ENCODE peak calls at places on chromosomes 13 and 19, in six cellular contexts. One of them, this sample, is unnamed.

GRCh38 chr19:55432355-55432959 is 10.6 kb downstream of the SHISA7 start:
- DNase-seq in right lobe of liver: no peak
- DNase-seq in lower leg skin: no peak
- DNase-seq in CD8-positive, alpha-beta T cell: no peak
- DNase-seq in breast epithelium: no peak
- DNase-seq in memory B cell: no peak
- DNase-seq in this sample: no peak

GRCh38 chr13:45851171-45851889 is at the start of gene SIAH3:
- DNase-seq in right lobe of liver: no peak
- DNase-seq in lower leg skin: no peak
- DNase-seq in CD8-positive, alpha-beta T cell: no peak
- DNase-seq in breast epithelium: no peak
- DNase-seq in memory B cell: no peak
- DNase-seq in this sample: no peak

GRCh38 chr13:98927954-98928927 is 49.6 kb downstream of the DOCK9 start:
- DNase-seq in right lobe of liver: no peak
- DNase-seq in lower leg skin: peak; percentile 69
- DNase-seq in CD8-positive, alpha-beta T cell: no peak
- DNase-seq in breast epithelium: no peak
- DNase-seq in memory B cell: no peak
- DNase-seq in this sample: peak; percentile 84

GRCh38 chr19:10662384-10663251 is 8.5 kb downstream of the ILF3 start:
- DNase-seq in right lobe of liver: no peak
- DNase-seq in lower leg skin: no peak
- DNase-seq in CD8-positive, alpha-beta T cell: no peak
- DNase-seq in breast epithelium: no peak
- DNase-seq in memory B cell: no peak
- DNase-seq in this sample: no peak

GRCh38 chr13:114109646-114110045 is 22.8 kb downstream of the RASA3 start:
- DNase-seq in right lobe of liver: peak; percentile 28
- DNase-seq in lower leg skin: peak; percentile 19
- DNase-seq in CD8-positive, alpha-beta T cell: no peak
- DNase-seq in breast epithelium: peak; percentile 50
- DNase-seq in memory B cell: no peak
- DNase-seq in this sample: no peak

GRCh38 chr19:38685666-38686529 is 38.4 kb downstream of the ACTN4 start:
- DNase-seq in right lobe of liver: no peak
- DNase-seq in lower leg skin: no peak
- DNase-seq in CD8-positive, alpha-beta T cell: no peak
- DNase-seq in breast epithelium: no peak
- DNase-seq in memory B cell: no peak
- DNase-seq in this sample: no peak

GRCh38 chr19:34274827-34275625 is 20.7 kb downstream of the GARRE1 start:
- DNase-seq in right lobe of liver: no peak
- DNase-seq in lower leg skin: no peak
- DNase-seq in CD8-positive, alpha-beta T cell: no peak
- DNase-seq in breast epithelium: no peak
- DNase-seq in memory B cell: no peak
- DNase-seq in this sample: no peak

GRCh38 chr19:51421229-51422052 is 4.0 kb upstream of the SIGLEC10 start:
- DNase-seq in right lobe of liver: no peak
- DNase-seq in lower leg skin: no peak
- DNase-seq in CD8-positive, alpha-beta T cell: no peak
- DNase-seq in breast epithelium: no peak
- DNase-seq in memory B cell: no peak
- DNase-seq in this sample: no peak

GRCh38 chr13:39186205-39186880 is 148.1 kb downstream of the NHLRC3 start:
- DNase-seq in right lobe of liver: no peak
- DNase-seq in lower leg skin: no peak
- DNase-seq in CD8-positive, alpha-beta T cell: no peak
- DNase-seq in breast epithelium: no peak
- DNase-seq in memory B cell: no peak
- DNase-seq in this sample: no peak

GRCh38 chr19:11345122-11345752 is 831 bp downstream of the TMEM205 start:
- DNase-seq in right lobe of liver: peak; percentile 58
- DNase-seq in lower leg skin: no peak
- DNase-seq in CD8-positive, alpha-beta T cell: no peak
- DNase-seq in breast epithelium: no peak
- DNase-seq in memory B cell: no peak
- DNase-seq in this sample: no peak

GRCh38 chr13:26219726-26220125 is 2.4 kb downstream of the RNF6 start:
- DNase-seq in right lobe of liver: no peak
- DNase-seq in lower leg skin: no peak
- DNase-seq in CD8-positive, alpha-beta T cell: no peak
- DNase-seq in breast epithelium: no peak
- DNase-seq in memory B cell: no peak
- DNase-seq in this sample: no peak

GRCh38 chr19:30689474-30689873 is 317.3 kb downstream of the ZNF536 start:
- DNase-seq in right lobe of liver: no peak
- DNase-seq in lower leg skin: no peak
- DNase-seq in CD8-positive, alpha-beta T cell: no peak
- DNase-seq in breast epithelium: no peak
- DNase-seq in memory B cell: no peak
- DNase-seq in this sample: no peak

GRCh38 chr13:86765462-86765861 is 905.7 kb upstream of the SLITRK5 start:
- DNase-seq in right lobe of liver: no peak
- DNase-seq in lower leg skin: no peak
- DNase-seq in CD8-positive, alpha-beta T cell: no peak
- DNase-seq in breast epithelium: no peak
- DNase-seq in memory B cell: no peak
- DNase-seq in this sample: no peak

GRCh38 chr13:39451860-39452301 is 151.1 kb downstream of the LHFPL6 start:
- DNase-seq in right lobe of liver: peak; percentile 24
- DNase-seq in lower leg skin: peak; percentile 25
- DNase-seq in CD8-positive, alpha-beta T cell: no peak
- DNase-seq in breast epithelium: no peak
- DNase-seq in memory B cell: no peak
- DNase-seq in this sample: no peak

GRCh38 chr19:23065306-23065705 is 51.5 kb upstream of the ZNF730 start:
- DNase-seq in right lobe of liver: no peak
- DNase-seq in lower leg skin: no peak
- DNase-seq in CD8-positive, alpha-beta T cell: no peak
- DNase-seq in breast epithelium: no peak
- DNase-seq in memory B cell: no peak
- DNase-seq in this sample: no peak

GRCh38 chr13:45831851-45832250 is 19.7 kb downstream of the SIAH3 start:
- DNase-seq in right lobe of liver: no peak
- DNase-seq in lower leg skin: no peak
- DNase-seq in CD8-positive, alpha-beta T cell: no peak
- DNase-seq in breast epithelium: no peak
- DNase-seq in memory B cell: no peak
- DNase-seq in this sample: no peak

GRCh38 chr19:3693030-3693925 is 7.0 kb downstream of the PIP5K1C start:
- DNase-seq in right lobe of liver: no peak
- DNase-seq in lower leg skin: no peak
- DNase-seq in CD8-positive, alpha-beta T cell: no peak
- DNase-seq in breast epithelium: no peak
- DNase-seq in memory B cell: no peak
- DNase-seq in this sample: no peak

GRCh38 chr19:8320564-8321066 is 560 bp downstream of the NDUFA7 start:
- DNase-seq in right lobe of liver: no peak
- DNase-seq in lower leg skin: no peak
- DNase-seq in CD8-positive, alpha-beta T cell: no peak
- DNase-seq in breast epithelium: no peak
- DNase-seq in memory B cell: no peak
- DNase-seq in this sample: no peak

GRCh38 chr13:76512676-76513277 is 373.4 kb downstream of the KCTD12 start:
- DNase-seq in right lobe of liver: no peak
- DNase-seq in lower leg skin: no peak
- DNase-seq in CD8-positive, alpha-beta T cell: no peak
- DNase-seq in breast epithelium: no peak
- DNase-seq in memory B cell: no peak
- DNase-seq in this sample: no peak

GRCh38 chr13:25186187-25186586 is 14.1 kb upstream of the AMER2 start:
- DNase-seq in right lobe of liver: no peak
- DNase-seq in lower leg skin: no peak
- DNase-seq in CD8-positive, alpha-beta T cell: no peak
- DNase-seq in breast epithelium: no peak
- DNase-seq in memory B cell: no peak
- DNase-seq in this sample: no peak

GRCh38 chr13:105334211-105334610 is 1201.3 kb downstream of the EFNB2 start:
- DNase-seq in right lobe of liver: no peak
- DNase-seq in lower leg skin: no peak
- DNase-seq in CD8-positive, alpha-beta T cell: no peak
- DNase-seq in breast epithelium: no peak
- DNase-seq in memory B cell: no peak
- DNase-seq in this sample: no peak

GRCh38 chr13:92745233-92745632 is 481.4 kb upstream of the GPC6 start:
- DNase-seq in right lobe of liver: no peak
- DNase-seq in lower leg skin: no peak
- DNase-seq in CD8-positive, alpha-beta T cell: no peak
- DNase-seq in breast epithelium: no peak
- DNase-seq in memory B cell: no peak
- DNase-seq in this sample: no peak

GRCh38 chr19:56071151-56071550 is 49.9 kb downstream of the ZNF787 start:
- DNase-seq in right lobe of liver: peak; percentile 77
- DNase-seq in lower leg skin: no peak
- DNase-seq in CD8-positive, alpha-beta T cell: no peak
- DNase-seq in breast epithelium: no peak
- DNase-seq in memory B cell: no peak
- DNase-seq in this sample: no peak

GRCh38 chr13:48908381-48909087 is 67.2 kb upstream of the FNDC3A start:
- DNase-seq in right lobe of liver: no peak
- DNase-seq in lower leg skin: no peak
- DNase-seq in CD8-positive, alpha-beta T cell: no peak
- DNase-seq in breast epithelium: no peak
- DNase-seq in memory B cell: no peak
- DNase-seq in this sample: no peak

GRCh38 chr13:53782400-53783030 is 753.9 kb downstream of the OLFM4 start:
- DNase-seq in right lobe of liver: peak; percentile 23
- DNase-seq in lower leg skin: no peak
- DNase-seq in CD8-positive, alpha-beta T cell: no peak
- DNase-seq in breast epithelium: no peak
- DNase-seq in memory B cell: peak; percentile 9
- DNase-seq in this sample: no peak

GRCh38 chr19:14333101-14333871 is 48.0 kb upstream of the ADGRE5 start:
- DNase-seq in right lobe of liver: no peak
- DNase-seq in lower leg skin: no peak
- DNase-seq in CD8-positive, alpha-beta T cell: no peak
- DNase-seq in breast epithelium: no peak
- DNase-seq in memory B cell: no peak
- DNase-seq in this sample: no peak

GRCh38 chr19:2332341-2333026 is 4.0 kb downstream of the SPPL2B start:
- DNase-seq in right lobe of liver: no peak
- DNase-seq in lower leg skin: no peak
- DNase-seq in CD8-positive, alpha-beta T cell: peak; percentile 40
- DNase-seq in breast epithelium: no peak
- DNase-seq in memory B cell: peak; percentile 79
- DNase-seq in this sample: no peak

GRCh38 chr19:1587872-1588271 is 4.8 kb downstream of the MBD3 start:
- DNase-seq in right lobe of liver: no peak
- DNase-seq in lower leg skin: no peak
- DNase-seq in CD8-positive, alpha-beta T cell: no peak
- DNase-seq in breast epithelium: no peak
- DNase-seq in memory B cell: no peak
- DNase-seq in this sample: no peak